ENCODE peak calls at places on chromosomes 3 and 15, in seven cellular contexts. A is activated CD4-positive, alpha-beta T cell treated with anti-CD3 and anti-CD28 coated beads, Interleukin-2, amount 50 U/mL, for 1 hour; Q is lower leg skin; L is HTR-8/SVneo; M is non-pigmented ciliary epithelial cell; F is progenitor cell of endocrine pancreas; C is epithelial cell of proximal tubule. D is an unnamed sample.

GRCh38 chr3:20696393-20697045 is 510.5 kb upstream of the SGO1 start:
- DNase-seq in A (no peak), Q (no peak), L (no peak), M (no peak), F (no peak), C (no peak), D (no peak)

GRCh38 chr15:61794276-61794675 is 266.0 kb downstream of the VPS13C start:
- DNase-seq in A (no peak), Q (no peak), L (no peak), M (no peak), F (no peak), C (no peak), D (no peak)

GRCh38 chr15:58203537-58203936 is 65.4 kb downstream of the AQP9 start:
- DNase-seq in A (no peak), Q (no peak), L (peak), M (peak), F (no peak), C (no peak), D (peak)

GRCh38 chr15:75646944-75647364 is 758 bp upstream of the SNX33 start:
- DNase-seq in A (no peak), Q (no peak), L (no peak), M (no peak), F (no peak), C (no peak), D (no peak)

GRCh38 chr3:120497318-120497717 is 46.5 kb upstream of the FSTL1 start:
- DNase-seq in A (no peak), Q (no peak), L (no peak), M (peak), F (no peak), C (peak), D (peak)

GRCh38 chr3:11582123-11582968 is 61.4 kb downstream of the VGLL4 start:
- DNase-seq in A (no peak), Q (peak), L (peak), M (no peak), F (no peak), C (no peak), D (peak)

GRCh38 chr15:58536414-58536813 is 104.6 kb downstream of the LIPC start:
- DNase-seq in A (no peak), Q (no peak), L (no peak), M (no peak), F (no peak), C (no peak), D (no peak)

GRCh38 chr3:51682079-51682478 is 11.0 kb downstream of the TEX264 start:
- DNase-seq in A (peak), Q (peak), L (peak), M (peak), F (no peak), C (peak), D (peak)

GRCh38 chr3:30073622-30074021 is 532.8 kb upstream of the TGFBR2 start:
- DNase-seq in A (no peak), Q (no peak), L (no peak), M (no peak), F (no peak), C (no peak), D (no peak)

GRCh38 chr3:133168025-133168401 is 129.8 kb downstream of the TMEM108 start:
- DNase-seq in A (no peak), Q (no peak), L (no peak), M (no peak), F (no peak), C (no peak), D (no peak)

GRCh38 chr3:105758451-105758850 is 110.4 kb downstream of the CBLB start:
- DNase-seq in A (no peak), Q (no peak), L (no peak), M (no peak), F (no peak), C (no peak), D (no peak)

GRCh38 chr3:158200973-158201372 is 91.1 kb downstream of the RSRC1 start:
- DNase-seq in A (no peak), Q (no peak), L (no peak), M (no peak), F (no peak), C (no peak), D (no peak)

GRCh38 chr3:194787072-194787471 is 101.4 kb downstream of the FAM43A start:
- DNase-seq in A (no peak), Q (no peak), L (no peak), M (no peak), F (no peak), C (no peak), D (no peak)

GRCh38 chr3:112086018-112086854 is at the start of gene C3orf52:
- DNase-seq in A (peak), Q (peak), L (peak), M (no peak), F (peak), C (no peak), D (peak)

GRCh38 chr3:153513236-153513635 is 351.2 kb downstream of the RAP2B start:
- DNase-seq in A (no peak), Q (no peak), L (no peak), M (no peak), F (no peak), C (no peak), D (no peak)

GRCh38 chr15:76636059-76636458 is 269.1 kb downstream of the SCAPER start:
- DNase-seq in A (no peak), Q (no peak), L (no peak), M (no peak), F (no peak), C (no peak), D (no peak)

GRCh38 chr15:51888593-51889195 is 59.2 kb downstream of the TMOD3 start:
- DNase-seq in A (no peak), Q (no peak), L (peak), M (no peak), F (no peak), C (no peak), D (no peak)

GRCh38 chr3:65398953-65399352 is 639.8 kb downstream of the MAGI1 start:
- DNase-seq in A (no peak), Q (no peak), L (no peak), M (no peak), F (no peak), C (peak), D (no peak)

D was measured in AG04450.